ENCODE peak calls at places on chromosomes 3 and 15, in eight cellular contexts. One of them, this sample, is unnamed.

GRCh38 chr15:28977377-28978010 is 91.7 kb downstream of the APBA2 start:
- DNase-seq in PC-3: peak
- DNase-seq in GM23338: no peak
- DNase-seq in neural progenitor cell: peak
- DNase-seq in A549: peak
- DNase-seq in mammary epithelial cell: peak
- DNase-seq in GM12878: no peak
- DNase-seq in keratinocyte: peak
- DNase-seq in this sample: no peak

GRCh38 chr3:111669926-111670630 is 74.9 kb upstream of the ZBED2 start:
- DNase-seq in keratinocyte: no peak
- DNase-seq in PC-3: peak
- DNase-seq in GM12878: no peak
- DNase-seq in GM23338: no peak
- DNase-seq in A549: no peak
- DNase-seq in mammary epithelial cell: no peak
- DNase-seq in neural progenitor cell: no peak
- DNase-seq in this sample: no peak

GRCh38 chr3:25455316-25456232 is 27.5 kb downstream of the RARB start:
- DNase-seq in mammary epithelial cell: no peak
- DNase-seq in GM23338: peak
- DNase-seq in keratinocyte: no peak
- DNase-seq in PC-3: no peak
- DNase-seq in GM12878: no peak
- DNase-seq in neural progenitor cell: peak
- DNase-seq in A549: no peak
- DNase-seq in this sample: no peak

GRCh38 chr3:9946112-9947024 is 5.8 kb downstream of the PRRT3 start:
- DNase-seq in mammary epithelial cell: peak
- DNase-seq in GM12878: no peak
- DNase-seq in neural progenitor cell: peak
- DNase-seq in PC-3: peak
- DNase-seq in GM23338: peak
- DNase-seq in keratinocyte: no peak
- DNase-seq in A549: peak
- DNase-seq in this sample: no peak

GRCh38 chr15:100601158-100601557 is 826 bp downstream of the LINS1 start:
- DNase-seq in GM23338: peak
- DNase-seq in neural progenitor cell: peak
- DNase-seq in A549: no peak
- DNase-seq in GM12878: no peak
- DNase-seq in mammary epithelial cell: peak
- DNase-seq in PC-3: peak
- DNase-seq in keratinocyte: no peak
- DNase-seq in this sample: peak

GRCh38 chr15:92780816-92781215 is 119.3 kb upstream of the CHD2 start:
- DNase-seq in GM23338: peak
- DNase-seq in mammary epithelial cell: no peak
- DNase-seq in GM12878: no peak
- DNase-seq in keratinocyte: no peak
- DNase-seq in neural progenitor cell: no peak
- DNase-seq in A549: no peak
- DNase-seq in PC-3: no peak
- DNase-seq in this sample: no peak

GRCh38 chr15:70863450-70864218 is 9.7 kb upstream of the LARP6 start:
- DNase-seq in GM23338: no peak
- DNase-seq in GM12878: no peak
- DNase-seq in PC-3: peak
- DNase-seq in keratinocyte: peak
- DNase-seq in A549: peak
- DNase-seq in mammary epithelial cell: peak
- DNase-seq in neural progenitor cell: no peak
- DNase-seq in this sample: no peak

GRCh38 chr15:99928429-99928981 is 195.3 kb upstream of the LYSMD4 start:
- DNase-seq in mammary epithelial cell: peak
- DNase-seq in keratinocyte: no peak
- DNase-seq in GM12878: peak
- DNase-seq in neural progenitor cell: peak
- DNase-seq in PC-3: peak
- DNase-seq in GM23338: peak
- DNase-seq in A549: peak
- DNase-seq in this sample: no peak

GRCh38 chr15:61205427-61205826 is 23.7 kb downstream of the RORA start:
- DNase-seq in mammary epithelial cell: peak
- DNase-seq in neural progenitor cell: no peak
- DNase-seq in GM23338: no peak
- DNase-seq in PC-3: no peak
- DNase-seq in A549: no peak
- DNase-seq in keratinocyte: no peak
- DNase-seq in GM12878: no peak
- DNase-seq in this sample: no peak

GRCh38 chr15:60343221-60343970 is 54.4 kb downstream of the ANXA2 start:
- DNase-seq in GM23338: no peak
- DNase-seq in PC-3: no peak
- DNase-seq in neural progenitor cell: no peak
- DNase-seq in keratinocyte: no peak
- DNase-seq in GM12878: no peak
- DNase-seq in A549: no peak
- DNase-seq in mammary epithelial cell: peak
- DNase-seq in this sample: no peak

GRCh38 chr3:42803800-42804112 is 534 bp downstream of the HIGD1A start:
- DNase-seq in neural progenitor cell: peak
- DNase-seq in keratinocyte: no peak
- DNase-seq in GM23338: peak
- DNase-seq in PC-3: no peak
- DNase-seq in GM12878: no peak
- DNase-seq in A549: peak
- DNase-seq in mammary epithelial cell: no peak
- DNase-seq in this sample: peak

GRCh38 chr15:97759363-97759762 is 201.1 kb upstream of the ARRDC4 start:
- DNase-seq in A549: no peak
- DNase-seq in PC-3: peak
- DNase-seq in mammary epithelial cell: peak
- DNase-seq in keratinocyte: peak
- DNase-seq in GM23338: no peak
- DNase-seq in GM12878: no peak
- DNase-seq in neural progenitor cell: no peak
- DNase-seq in this sample: no peak

GRCh38 chr3:52004158-52004787 is 8.6 kb upstream of the RPL29 start:
- DNase-seq in GM12878: no peak
- DNase-seq in neural progenitor cell: peak
- DNase-seq in A549: no peak
- DNase-seq in keratinocyte: no peak
- DNase-seq in mammary epithelial cell: no peak
- DNase-seq in GM23338: peak
- DNase-seq in PC-3: no peak
- DNase-seq in this sample: no peak

GRCh38 chr3:52006820-52007133 is 11.1 kb upstream of the RPL29 start:
- DNase-seq in GM23338: no peak
- DNase-seq in A549: no peak
- DNase-seq in PC-3: no peak
- DNase-seq in keratinocyte: no peak
- DNase-seq in mammary epithelial cell: no peak
- DNase-seq in neural progenitor cell: no peak
- DNase-seq in GM12878: no peak
- DNase-seq in this sample: no peak

GRCh38 chr3:52005571-52005986 is 9.9 kb upstream of the RPL29 start:
- DNase-seq in A549: no peak
- DNase-seq in GM12878: no peak
- DNase-seq in keratinocyte: no peak
- DNase-seq in GM23338: peak
- DNase-seq in PC-3: no peak
- DNase-seq in neural progenitor cell: peak
- DNase-seq in mammary epithelial cell: peak
- DNase-seq in this sample: peak

GRCh38 chr3:52006017-52006819 is 10.5 kb upstream of the RPL29 start:
- DNase-seq in keratinocyte: no peak
- DNase-seq in neural progenitor cell: no peak
- DNase-seq in GM12878: no peak
- DNase-seq in A549: no peak
- DNase-seq in GM23338: no peak
- DNase-seq in PC-3: no peak
- DNase-seq in mammary epithelial cell: no peak
- DNase-seq in this sample: no peak

DNA sequence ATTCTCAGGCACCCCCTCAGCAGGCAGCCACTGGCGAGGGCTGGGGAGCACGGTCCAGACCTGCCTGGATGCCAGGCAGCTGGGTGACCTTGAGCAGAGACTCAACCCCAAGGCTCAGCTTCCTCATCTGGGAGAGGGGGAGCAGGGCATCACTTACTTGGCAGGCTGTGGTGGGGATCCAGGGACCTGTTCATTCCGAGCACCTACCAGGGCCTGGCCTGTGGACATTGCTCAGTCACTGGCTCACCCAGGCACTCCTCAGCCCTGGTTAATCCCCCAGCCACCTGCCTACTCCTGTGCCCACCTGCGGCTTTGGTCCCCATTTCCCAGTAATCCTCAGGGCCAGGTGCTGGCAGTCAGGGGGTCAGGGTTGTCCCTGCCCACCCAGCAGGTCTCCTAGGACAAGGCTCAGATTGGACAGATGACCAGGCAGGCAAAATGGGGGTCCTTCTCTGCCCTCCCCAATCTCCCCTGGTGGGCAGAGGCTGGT is 9.3 kb upstream of the RPL29 start:
- DNase-seq in neural progenitor cell: peak
- DNase-seq in mammary epithelial cell: no peak
- DNase-seq in GM23338: no peak
- DNase-seq in A549: no peak
- DNase-seq in PC-3: no peak
- DNase-seq in keratinocyte: no peak
- DNase-seq in GM12878: no peak
- DNase-seq in this sample: no peak
- TF ChIP-seq CTCF in neural progenitor cell: no peak
- TF ChIP-seq CTCF in mammary epithelial cell: no peak
- TF ChIP-seq CTCF in GM23338: no peak
- TF ChIP-seq CTCF in A549: no peak
- TF ChIP-seq CTCF in PC-3: no peak
- TF ChIP-seq CTCF in keratinocyte: no peak
- TF ChIP-seq CTCF in GM12878: no peak
- TF ChIP-seq CTCF in this sample: no peak

GRCh38 chr15:67092726-67093125 is 27.3 kb downstream of the SMAD3 start:
- DNase-seq in PC-3: no peak
- DNase-seq in GM12878: no peak
- DNase-seq in A549: no peak
- DNase-seq in mammary epithelial cell: no peak
- DNase-seq in neural progenitor cell: no peak
- DNase-seq in GM23338: no peak
- DNase-seq in keratinocyte: no peak
- DNase-seq in this sample: no peak

GRCh38 chr15:67091966-67092677 is 26.7 kb downstream of the SMAD3 start:
- DNase-seq in GM12878: no peak
- DNase-seq in neural progenitor cell: peak
- DNase-seq in GM23338: no peak
- DNase-seq in PC-3: no peak
- DNase-seq in A549: no peak
- DNase-seq in mammary epithelial cell: no peak
- DNase-seq in keratinocyte: no peak
- DNase-seq in this sample: no peak

GRCh38 chr15:67094001-67094826 is 28.8 kb downstream of the SMAD3 start:
- DNase-seq in GM23338: no peak
- DNase-seq in GM12878: no peak
- DNase-seq in mammary epithelial cell: no peak
- DNase-seq in A549: no peak
- DNase-seq in PC-3: no peak
- DNase-seq in neural progenitor cell: no peak
- DNase-seq in keratinocyte: no peak
- DNase-seq in this sample: no peak

GRCh38 chr15:67091073-67091965 is 25.9 kb downstream of the SMAD3 start:
- DNase-seq in PC-3: peak
- DNase-seq in keratinocyte: peak
- DNase-seq in GM12878: peak
- DNase-seq in GM23338: no peak
- DNase-seq in A549: peak
- DNase-seq in neural progenitor cell: no peak
- DNase-seq in mammary epithelial cell: peak
- DNase-seq in this sample: no peak

GRCh38 chr15:67093146-67093874 is 27.9 kb downstream of the SMAD3 start:
- DNase-seq in GM12878: peak
- DNase-seq in A549: no peak
- DNase-seq in PC-3: no peak
- DNase-seq in mammary epithelial cell: no peak
- DNase-seq in keratinocyte: no peak
- DNase-seq in neural progenitor cell: no peak
- DNase-seq in GM23338: no peak
- DNase-seq in this sample: no peak
- H3K4me2 ChIP-seq in GM12878: peak
- H3K4me2 ChIP-seq in A549: no peak
- H3K4me2 ChIP-seq in PC-3: no peak
- H3K4me2 ChIP-seq in mammary epithelial cell: no peak
- H3K4me2 ChIP-seq in keratinocyte: peak
- H3K4me2 ChIP-seq in neural progenitor cell: no peak
- H3K4me2 ChIP-seq in GM23338: no peak
- H3K4me2 ChIP-seq in this sample: no peak

DNA sequence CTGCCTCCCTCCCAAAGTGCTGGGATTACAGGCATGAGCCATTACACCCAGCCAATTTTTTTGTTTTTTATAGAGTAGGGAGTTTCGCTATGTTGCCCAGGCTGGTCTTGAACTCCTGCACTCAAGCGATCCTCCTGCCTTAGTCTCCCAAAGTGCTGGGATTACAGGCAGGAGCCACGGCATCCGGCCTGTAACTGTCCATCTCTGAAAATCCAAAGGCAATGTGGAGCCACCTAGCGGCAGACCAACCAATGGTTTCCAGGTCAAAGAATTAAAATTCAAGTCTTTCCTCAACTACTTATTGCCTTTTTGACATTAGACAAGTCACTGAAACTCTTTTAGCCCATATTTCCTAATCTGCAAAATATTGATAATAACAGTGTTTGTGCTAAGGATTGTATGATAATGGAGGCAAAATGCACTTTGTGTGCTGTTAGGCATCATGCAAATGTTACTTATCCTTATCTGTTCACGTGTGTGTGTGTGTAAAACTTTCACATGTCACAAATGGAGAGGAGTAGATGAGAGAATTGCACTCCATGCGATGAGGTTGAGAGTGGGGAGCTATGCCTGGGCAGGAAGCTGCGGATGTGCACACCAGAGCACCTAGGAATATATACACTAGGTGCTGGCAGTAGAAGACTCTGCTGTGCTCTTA is 48.7 kb downstream of the COL8A1 start:
- DNase-seq in PC-3: peak
- DNase-seq in keratinocyte: no peak
- DNase-seq in mammary epithelial cell: peak
- DNase-seq in A549: peak
- DNase-seq in neural progenitor cell: peak
- DNase-seq in GM12878: no peak
- DNase-seq in GM23338: peak
- DNase-seq in this sample: peak
- TF ChIP-seq CTCF in PC-3: peak
- TF ChIP-seq CTCF in keratinocyte: peak
- TF ChIP-seq CTCF in mammary epithelial cell: peak
- TF ChIP-seq CTCF in A549: peak
- TF ChIP-seq CTCF in neural progenitor cell: peak
- TF ChIP-seq CTCF in GM12878: peak
- TF ChIP-seq CTCF in GM23338: peak
- TF ChIP-seq CTCF in this sample: peak

DNA sequence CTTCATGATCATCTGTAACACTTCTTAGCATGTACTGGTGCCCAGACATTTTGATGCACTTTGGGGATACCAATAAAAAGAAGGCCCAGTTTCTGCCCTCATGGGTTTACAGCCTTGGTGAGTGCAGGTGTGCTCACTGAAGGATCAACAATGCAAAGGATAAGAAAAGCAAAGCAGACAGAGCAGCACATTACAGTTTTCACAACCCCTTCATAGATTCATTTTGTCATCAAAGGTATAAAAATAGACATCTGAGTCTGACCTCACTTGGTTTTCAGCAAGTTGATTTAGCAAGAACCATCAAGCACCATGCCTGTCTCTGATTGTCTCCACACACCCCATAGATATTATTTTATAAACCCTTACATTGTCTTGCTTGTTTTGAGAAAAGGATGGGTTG is 77.6 kb downstream of the BFSP2 start:
- DNase-seq in GM12878: peak
- DNase-seq in A549: no peak
- DNase-seq in mammary epithelial cell: no peak
- DNase-seq in GM23338: no peak
- DNase-seq in keratinocyte: no peak
- DNase-seq in PC-3: no peak
- DNase-seq in neural progenitor cell: no peak
- DNase-seq in this sample: no peak
- H3K4me2 ChIP-seq in GM12878: peak
- H3K4me2 ChIP-seq in A549: no peak
- H3K4me2 ChIP-seq in mammary epithelial cell: no peak
- H3K4me2 ChIP-seq in GM23338: no peak
- H3K4me2 ChIP-seq in keratinocyte: no peak
- H3K4me2 ChIP-seq in PC-3: no peak
- H3K4me2 ChIP-seq in neural progenitor cell: peak
- H3K4me2 ChIP-seq in this sample: no peak

This sample was measured in DND-41.